ENCODE peak calls at places on chromosomes 12 and 14, in ten cellular contexts. H is glutamatergic neuron, O is suprapubic skin, F is BJ, Q is fibroblast of pulmonary artery, A is activated B cell treated with CpG ODN at 0.5 μM for 24 hours, N is HFFc6, S is Calu3, K is heart left ventricle, T is left lung. M is an unnamed sample.

GRCh38 chr14:67331368-67332125 is 28.1 kb downstream of the ATP6V1D start:
- DNase-seq in S (no peak), A (no peak), K (no peak), T (no peak), F (no peak), O (no peak), Q (no peak), N (peak), H (no peak), M (no peak)

GRCh38 chr14:70671652-70672327 is 30.1 kb downstream of the TTC9 start:
- DNase-seq in H (no peak), T (no peak), F (no peak), N (no peak), Q (no peak), A (no peak), K (no peak), S (no peak), O (no peak), M (no peak)

GRCh38 chr14:23577710-23578392 is 739 bp downstream of the JPH4 start:
- DNase-seq in T (peak), Q (no peak), H (peak), O (peak), K (no peak), N (no peak), F (no peak), A (no peak), S (no peak), M (no peak)

GRCh38 chr12:41777064-41777790 is 367.4 kb downstream of the GXYLT1 start:
- DNase-seq in K (no peak), O (no peak), A (no peak), N (no peak), S (no peak), T (no peak), H (no peak), Q (no peak), F (no peak), M (no peak)

GRCh38 chr12:116222358-116222757 is 55.1 kb downstream of the MED13L start:
- DNase-seq in T (no peak), O (peak), F (peak), S (peak), Q (peak), N (peak), K (peak), H (no peak), A (no peak), M (no peak)

GRCh38 chr12:127728729-127729128 is 538.2 kb upstream of the TMEM132C start:
- DNase-seq in S (no peak), K (no peak), A (no peak), N (no peak), O (no peak), H (no peak), Q (no peak), T (no peak), F (no peak), M (no peak)

GRCh38 chr14:68939893-68940613 is 39.0 kb downstream of the ACTN1 start:
- DNase-seq in H (peak), N (peak), O (no peak), F (peak), S (peak), A (no peak), K (peak), T (no peak), Q (peak), M (no peak)

GRCh38 chr12:33817713-33818112 is 204.6 kb upstream of the ALG10 start:
- DNase-seq in N (no peak), F (no peak), O (no peak), S (no peak), Q (no peak), K (no peak), T (no peak), A (no peak), H (no peak), M (no peak)

GRCh38 chr12:104478396-104479140 is 21.8 kb downstream of the CHST11 start:
- DNase-seq in O (no peak), A (no peak), S (no peak), H (no peak), F (no peak), N (no peak), Q (no peak), T (no peak), K (no peak), M (no peak)

GRCh38 chr12:82089369-82090121 is 268.6 kb downstream of the CCDC59 start:
- DNase-seq in H (no peak), T (no peak), O (no peak), N (no peak), K (no peak), F (no peak), Q (no peak), S (no peak), A (no peak), M (no peak)

GRCh38 chr14:50139192-50139591 is 22.8 kb upstream of the VCPKMT start:
- DNase-seq in A (no peak), F (no peak), H (no peak), O (no peak), N (no peak), K (no peak), S (no peak), T (no peak), Q (peak), M (no peak)

GRCh38 chr12:45918818-45919217 is 71.6 kb downstream of the SCAF11 start:
- DNase-seq in A (no peak), F (no peak), H (no peak), O (no peak), N (no peak), T (no peak), K (no peak), Q (peak), S (no peak), M (no peak)

GRCh38 chr12:120006248-120006975 is 17.4 kb downstream of the BICDL1 start:
- DNase-seq in S (no peak), H (no peak), O (no peak), F (no peak), A (no peak), K (no peak), T (no peak), Q (no peak), N (no peak), M (no peak)

GRCh38 chr14:54976316-54976715 is 50.6 kb downstream of the WDHD1 start:
- DNase-seq in T (no peak), N (peak), A (no peak), O (no peak), Q (peak), H (no peak), K (no peak), F (peak), S (no peak), M (no peak)

GRCh38 chr12:50032516-50033316 is 7.4 kb upstream of the RACGAP1 start:
- DNase-seq in K (no peak), O (no peak), F (no peak), H (peak), N (no peak), A (no peak), T (peak), Q (no peak), S (no peak), M (no peak)

GRCh38 chr14:79467837-79468236 is 743.5 kb downstream of the DIO2 start:
- DNase-seq in A (no peak), F (peak), K (no peak), O (no peak), H (no peak), T (no peak), Q (no peak), S (no peak), N (no peak), M (no peak)

GRCh38 chr14:92603309-92604257 is 90.0 kb downstream of the RIN3 start:
- DNase-seq in Q (peak), O (no peak), A (no peak), N (peak), F (no peak), T (no peak), H (no peak), K (peak), S (peak), M (no peak)

GRCh38 chr12:52442600-52443061 is 8.5 kb upstream of the KRT75 start:
- DNase-seq in T (no peak), O (no peak), Q (peak), K (peak), N (peak), S (peak), A (no peak), H (no peak), F (no peak), M (no peak)

GRCh38 chr14:69712637-69713088 is 54.3 kb upstream of the SRSF5 start:
- DNase-seq in H (peak), K (peak), N (no peak), F (no peak), T (peak), Q (no peak), A (no peak), S (no peak), O (no peak), M (no peak)

GRCh38 chr12:132191715-132192553 is 47.7 kb downstream of the NOC4L start:
- DNase-seq in H (no peak), F (no peak), K (no peak), S (no peak), Q (no peak), O (no peak), A (no peak), T (no peak), N (no peak), M (no peak)
- TF ChIP-seq CTCF in H (no peak), F (no peak), K (no peak), S (no peak), Q (no peak), O (no peak), A (no peak), T (no peak), N (no peak), M (no peak)

GRCh38 chr14:102498005-102498677 is 11.4 kb downstream of the ANKRD9 start:
- DNase-seq in S (no peak), H (peak), A (no peak), Q (no peak), T (no peak), O (no peak), N (no peak), K (no peak), F (no peak), M (no peak)
- TF ChIP-seq CTCF in S (no peak), H (peak), A (no peak), Q (peak), T (no peak), O (no peak), N (peak), K (no peak), F (no peak), M (peak)

DNA sequence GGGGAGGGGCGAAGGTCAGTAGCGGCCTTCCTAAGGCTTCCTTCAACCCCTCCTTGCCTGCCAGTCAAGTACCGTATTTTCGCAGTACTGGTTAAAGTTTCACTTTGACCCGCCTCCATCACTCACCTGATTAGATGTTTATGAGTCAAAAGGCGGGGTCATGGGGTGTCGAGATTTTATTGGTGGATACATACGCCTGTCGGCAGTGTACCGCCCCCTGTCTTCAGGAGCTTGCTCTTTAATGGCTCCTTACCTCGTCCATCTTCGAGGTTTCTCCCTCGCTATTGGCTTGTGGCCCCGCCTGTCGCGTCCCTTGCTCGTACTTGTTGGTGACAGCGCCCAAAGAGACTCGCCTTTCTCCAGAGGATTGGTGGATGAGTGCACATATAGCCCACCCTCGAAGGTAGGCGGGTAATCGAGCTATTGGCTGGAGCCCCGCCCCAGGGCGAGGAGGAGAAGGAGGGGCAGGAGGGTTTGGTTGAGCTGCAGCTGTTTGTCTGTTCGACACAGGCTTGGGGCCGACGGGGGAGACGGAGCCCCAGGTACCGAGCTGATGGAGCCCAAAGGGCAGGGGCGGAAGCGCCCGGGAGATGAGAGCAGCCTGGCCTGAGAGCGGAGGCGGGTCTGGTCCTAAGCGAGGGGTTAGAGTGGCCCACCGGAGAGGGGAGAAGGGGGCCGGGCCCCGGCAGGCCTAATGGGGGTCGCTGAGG is at the start of gene RAB5B:
- DNase-seq in S (peak), O (peak), Q (peak), K (peak), A (peak), N (peak), T (peak), H (peak), F (peak), M (peak)
- TF ChIP-seq CTCF in S (peak), O (peak), Q (peak), K (no peak), A (no peak), N (peak), T (no peak), H (peak), F (peak), M (no peak)

GRCh38 chr12:22715254-22715653 is 90.3 kb downstream of the ETNK1 start:
- DNase-seq in A (no peak), S (no peak), F (no peak), Q (no peak), K (no peak), O (no peak), H (no peak), T (no peak), N (no peak), M (no peak)

GRCh38 chr12:22712083-22712482 is 87.1 kb downstream of the ETNK1 start:
- DNase-seq in S (no peak), T (peak), K (no peak), H (no peak), O (no peak), A (no peak), F (no peak), N (no peak), Q (no peak), M (no peak)

GRCh38 chr12:22709292-22709691 is 84.3 kb downstream of the ETNK1 start:
- DNase-seq in S (no peak), T (no peak), A (no peak), H (no peak), O (no peak), F (no peak), K (no peak), Q (peak), N (no peak), M (no peak)
- TF ChIP-seq CTCF in S (peak), T (peak), A (no peak), H (peak), O (no peak), F (peak), K (peak), Q (peak), N (peak), M (peak)

GRCh38 chr12:122121341-122122192 is 43.0 kb downstream of the MLXIP start:
- DNase-seq in O (no peak), H (no peak), F (no peak), K (no peak), T (peak), Q (no peak), N (no peak), S (no peak), A (no peak), M (no peak)
- TF ChIP-seq CTCF in O (no peak), H (no peak), F (no peak), K (no peak), T (no peak), Q (no peak), N (no peak), S (no peak), A (no peak), M (no peak)

GRCh38 chr12:23949212-23950010 is at the start of gene SOX5:
- DNase-seq in F (no peak), K (peak), T (peak), S (no peak), O (no peak), Q (peak), H (peak), N (no peak), A (no peak), M (peak)
- TF ChIP-seq CTCF in F (no peak), K (no peak), T (no peak), S (no peak), O (no peak), Q (no peak), H (no peak), N (no peak), A (no peak), M (no peak)

GRCh38 chr12:38544357-38545066 is 227.9 kb downstream of the ALG10B start:
- DNase-seq in S (no peak), H (peak), A (no peak), T (no peak), O (no peak), N (no peak), Q (no peak), K (no peak), F (no peak), M (no peak)
- TF ChIP-seq CTCF in S (no peak), H (no peak), A (no peak), T (no peak), O (no peak), N (no peak), Q (no peak), K (no peak), F (no peak), M (peak)

M was measured in progenitor cell of endocrine pancreas.